ENCODE peak calls at places on chromosome 1, in eight cellular contexts. D is cardiac muscle cell, N is B cell, U is kidney, Y is mesothelial cell of epicardium, E is heart right ventricle, M is AG04449, X is tibial nerve. P is an unnamed sample.

GRCh38 chr1:16441312-16441641 is 753 bp downstream of the NECAP2 start:
- DNase-seq in U (no peak), Y (no peak), X (no peak), M (no peak), D (no peak), E (no peak), N (no peak), P (peak; percentile 17)

GRCh38 chr1:162711066-162711465 is 78.8 kb downstream of the DDR2 start:
- DNase-seq in D (no peak), U (no peak), M (no peak), Y (no peak), E (no peak), X (no peak), N (no peak), P (no peak)

GRCh38 chr1:157114183-157115121 is 14.8 kb upstream of the ETV3L start:
- DNase-seq in D (no peak), Y (no peak), N (no peak), X (no peak), U (no peak), M (no peak), E (no peak), P (no peak)

GRCh38 chr1:190957565-190957964 is 479.9 kb upstream of the BRINP3 start:
- DNase-seq in N (no peak), M (no peak), X (no peak), D (no peak), E (no peak), U (no peak), Y (no peak), P (peak; percentile 24)

GRCh38 chr1:71587961-71588360 is 507.1 kb upstream of the ZRANB2 start:
- DNase-seq in N (no peak), D (peak; percentile 43), E (no peak), U (no peak), X (no peak), M (peak; percentile 10), Y (no peak), P (peak; percentile 29)

GRCh38 chr1:36269408-36269838 is 36.7 kb upstream of the SH3D21 start:
- DNase-seq in N (no peak), M (no peak), U (no peak), D (no peak), X (no peak), Y (no peak), E (no peak), P (no peak)

GRCh38 chr1:211260161-211261107 is 1.3 kb downstream of the RCOR3 start:
- DNase-seq in X (peak; percentile 72), M (no peak), D (peak; percentile 87), U (peak; percentile 93), N (peak; percentile 65), Y (peak; percentile 79), E (peak; percentile 84), P (peak; percentile 92)

GRCh38 chr1:232473319-232473718 is 156.6 kb downstream of the SIPA1L2 start:
- DNase-seq in E (no peak), N (no peak), M (no peak), U (no peak), Y (no peak), X (no peak), D (peak; percentile 7), P (peak; percentile 56)

GRCh38 chr1:33823401-33823800 is 40.5 kb upstream of the HMGB4 start:
- DNase-seq in U (no peak), Y (no peak), M (no peak), E (no peak), D (no peak), X (no peak), N (no peak), P (no peak)

GRCh38 chr1:27478098-27478497 is 11.9 kb downstream of the WASF2 start:
- DNase-seq in Y (no peak), U (no peak), D (no peak), X (no peak), M (no peak), N (no peak), E (no peak), P (no peak)

GRCh38 chr1:157542676-157543075 is 9.6 kb downstream of the FCRL5 start:
- DNase-seq in X (no peak), N (no peak), Y (no peak), M (no peak), U (peak; percentile 89), D (peak; percentile 12), E (peak; percentile 31), P (peak; percentile 38)

GRCh38 chr1:119112791-119113190 is 27.7 kb downstream of the WARS2 start:
- DNase-seq in X (no peak), M (no peak), U (no peak), D (no peak), Y (no peak), N (no peak), E (no peak), P (no peak)

GRCh38 chr1:53485478-53486394 is 26.5 kb downstream of the DMRTB1 start:
- DNase-seq in E (peak; percentile 70), N (no peak), Y (peak; percentile 94), X (peak; percentile 79), D (peak; percentile 93), M (no peak), U (peak; percentile 92), P (peak; percentile 79)

GRCh38 chr1:36846366-36846765 is 187.9 kb downstream of the GRIK3 start:
- DNase-seq in N (no peak), E (no peak), M (no peak), Y (no peak), X (no peak), D (no peak), U (no peak), P (no peak)

GRCh38 chr1:221778535-221779142 is 36.8 kb upstream of the DUSP10 start:
- DNase-seq in N (peak; percentile 73), D (no peak), X (no peak), E (no peak), M (no peak), U (no peak), Y (no peak), P (no peak)

DNA sequence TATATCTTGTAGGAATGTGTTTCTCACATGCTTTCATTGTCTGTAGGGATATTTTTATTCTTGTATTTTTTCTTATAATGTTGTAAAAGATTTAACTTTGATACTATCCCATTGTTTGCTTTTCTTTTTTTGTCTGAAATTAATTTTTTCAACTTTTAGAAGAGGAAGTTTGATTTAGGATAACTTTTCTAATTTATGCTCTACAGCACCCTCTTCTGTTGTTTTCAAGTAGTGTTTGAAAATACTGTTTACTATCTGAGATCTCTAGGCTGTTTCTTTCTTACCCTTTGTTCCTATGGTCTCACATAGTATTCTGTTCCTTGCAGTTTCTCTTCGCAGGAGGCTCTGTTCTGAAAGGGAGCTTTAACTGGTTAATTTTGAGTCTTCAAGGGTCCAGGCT is 21.9 kb downstream of the ABCD3 start:
- DNase-seq in N (no peak), Y (no peak), U (no peak), X (no peak), E (no peak), M (no peak), D (no peak), P (no peak)
- TF ChIP-seq CTCF in N (no peak), Y (peak; percentile 46), U (no peak), X (no peak), E (no peak), M (no peak), D (peak; percentile 16), P (no peak)

DNA sequence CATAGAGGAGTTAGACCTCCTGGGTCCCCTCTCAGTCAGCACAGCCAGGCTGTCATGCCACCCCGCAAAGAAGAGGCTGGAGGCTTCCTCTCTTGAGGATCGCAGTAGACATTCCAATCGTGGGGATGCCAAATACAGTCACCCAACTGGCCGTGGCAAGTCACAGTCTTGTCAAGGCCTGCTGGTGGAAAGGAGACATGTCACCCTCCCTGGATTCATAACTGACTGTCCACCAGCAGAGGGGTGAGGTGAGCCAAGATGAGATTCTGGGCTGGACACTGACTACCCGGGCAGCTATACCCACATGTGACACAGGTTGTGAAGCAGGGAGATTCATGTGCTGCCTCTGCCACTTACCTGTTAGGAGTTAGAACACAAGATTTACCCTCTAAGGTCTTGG is 123.5 kb upstream of the NGF start:
- DNase-seq in X (no peak), M (no peak), U (no peak), Y (no peak), E (no peak), N (no peak), D (no peak), P (no peak)
- TF ChIP-seq CTCF in X (no peak), M (no peak), U (no peak), Y (peak; percentile 19), E (no peak), N (no peak), D (no peak), P (no peak)

GRCh38 chr1:25746299-25747045 is 53.5 kb upstream of the SELENON start:
- DNase-seq in X (no peak), E (no peak), D (no peak), Y (no peak), M (no peak), U (no peak), N (peak; percentile 26), P (no peak)

GRCh38 chr1:25742316-25742715 is 57.7 kb upstream of the SELENON start:
- DNase-seq in X (no peak), E (no peak), Y (no peak), D (no peak), U (peak; percentile 6), N (no peak), M (no peak), P (no peak)

GRCh38 chr1:25744636-25745425 is 55.2 kb upstream of the SELENON start:
- DNase-seq in Y (no peak), X (no peak), N (no peak), U (peak; percentile 40), D (peak; percentile 69), E (no peak), M (no peak), P (no peak)

GRCh38 chr1:25743164-25744139 is 56.5 kb upstream of the SELENON start:
- DNase-seq in M (no peak), E (peak; percentile 93), U (peak; percentile 96), N (no peak), D (no peak), Y (no peak), X (peak; percentile 95), P (no peak)

DNA sequence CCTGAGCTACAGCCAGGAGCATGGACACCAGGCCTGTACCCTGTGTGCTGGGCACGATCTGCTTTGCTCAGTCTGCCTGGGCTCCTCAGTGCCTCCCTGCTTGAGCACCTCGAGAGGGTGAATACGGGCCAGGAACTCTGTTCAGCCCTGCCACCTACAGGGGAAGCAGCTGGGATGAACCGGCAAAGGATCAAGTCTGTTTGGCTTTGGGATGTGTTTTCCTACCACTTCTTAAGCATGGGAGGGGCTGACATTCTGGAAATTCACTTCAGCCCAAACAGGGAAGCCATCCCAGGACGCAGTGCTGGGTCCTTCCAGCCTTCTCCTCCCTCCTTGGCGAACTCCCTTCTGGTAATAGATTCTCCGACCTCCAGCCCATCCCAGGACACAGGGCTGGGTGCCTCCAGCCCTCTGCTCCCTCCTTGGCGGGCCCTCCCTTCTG is 55.8 kb upstream of the SELENON start:
- DNase-seq in M (peak; percentile 12), U (peak; percentile 86), Y (no peak), N (no peak), D (peak; percentile 62), E (peak; percentile 78), X (peak; percentile 72), P (peak; percentile 45)
- TF ChIP-seq CTCF in M (peak; percentile 78), U (peak; percentile 41), Y (no peak), N (no peak), D (peak; percentile 63), E (peak; percentile 49), X (peak; percentile 61), P (peak; percentile 23)

DNA sequence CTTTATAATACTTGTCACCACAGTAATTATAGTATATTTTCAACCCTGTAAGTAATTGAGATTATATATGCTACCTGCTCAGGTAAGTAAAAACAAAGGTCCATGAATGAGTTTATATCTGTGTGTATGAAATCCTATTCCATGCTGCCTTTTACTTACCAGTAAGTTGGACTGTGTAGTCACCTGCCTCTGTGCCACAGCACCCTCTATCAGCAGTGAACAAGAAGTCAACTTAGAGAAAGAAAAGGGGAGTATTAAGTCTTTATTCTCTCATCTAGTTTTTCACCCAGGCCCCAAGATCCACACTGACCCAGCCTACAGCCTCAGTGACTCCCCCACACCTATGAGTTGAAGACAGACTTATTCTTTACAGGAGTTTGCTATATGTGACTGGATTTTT is 36.9 kb upstream of the IFI16 start:
- DNase-seq in E (no peak), X (no peak), U (no peak), N (no peak), Y (no peak), M (no peak), D (peak; percentile 41), P (peak; percentile 40)
- TF ChIP-seq CTCF in E (no peak), X (no peak), U (no peak), N (no peak), Y (no peak), M (no peak), D (no peak), P (peak; percentile 21)

P was measured in MCF 10A.